ENCODE peak calls at places on chromosomes 16 and 17, in ten cellular contexts. L is astrocyte of the cerebellum; N is astrocyte of the spinal cord; G is activated CD8-positive, alpha-beta T cell treated with anti-CD3 and anti-CD28 coated beads for 36 hours; F is B cell; B is fibroblast of lung; Y is OCI-LY7; K is left ventricle myocardium inferior; Z is cardiac fibroblast; W is nephron progenitor cell. M is an unnamed sample.

GRCh38 chr16:87661561-87661960 is 59.3 kb downstream of the JPH3 start:
- DNase-seq in L (no peak), N (peak; percentile 39), G (peak; percentile 63), F (no peak), B (peak; percentile 29), Y (peak; percentile 55), K (no peak), Z (peak; percentile 58), W (peak; percentile 89), M (no peak)

GRCh38 chr16:17566656-17567450 is 96.1 kb upstream of the XYLT1 start:
- DNase-seq in L (no peak), N (no peak), G (no peak), F (no peak), B (no peak), Y (no peak), K (no peak), Z (no peak), W (no peak), M (no peak)

GRCh38 chr16:47866431-47866830 is 289.4 kb downstream of the ABCC12 start:
- DNase-seq in L (no peak), N (peak; percentile 22), G (no peak), F (no peak), B (peak; percentile 37), Y (no peak), K (no peak), Z (no peak), W (no peak), M (no peak)

GRCh38 chr17:81906476-81907218 is 4.6 kb downstream of the PCYT2 start:
- DNase-seq in L (no peak), N (no peak), G (no peak), F (no peak), B (no peak), Y (peak; percentile 61), K (no peak), Z (no peak), W (no peak), M (no peak)

GRCh38 chr16:30948956-30949654 is at the start of gene ORAI3:
- DNase-seq in L (no peak), N (peak; percentile 53), G (peak; percentile 57), F (peak; percentile 89), B (peak; percentile 53), Y (peak; percentile 66), K (peak; percentile 84), Z (peak; percentile 78), W (peak; percentile 71), M (no peak)

GRCh38 chr16:15575293-15576049 is 67.5 kb downstream of the MARF1 start:
- DNase-seq in L (no peak), N (no peak), G (no peak), F (no peak), B (no peak), Y (peak; percentile 16), K (no peak), Z (no peak), W (no peak), M (no peak)

GRCh38 chr16:77295896-77296295 is 96.7 kb downstream of the SYCE1L start:
- DNase-seq in L (no peak), N (no peak), G (no peak), F (no peak), B (no peak), Y (no peak), K (no peak), Z (no peak), W (no peak), M (no peak)

GRCh38 chr17:28506763-28507487 is 777 bp downstream of the FOXN1 start:
- DNase-seq in L (no peak), N (no peak), G (no peak), F (no peak), B (no peak), Y (no peak), K (no peak), Z (no peak), W (no peak), M (no peak)

GRCh38 chr17:13500947-13501346 is 100.8 kb downstream of the HS3ST3A1 start:
- DNase-seq in L (no peak), N (no peak), G (no peak), F (no peak), B (no peak), Y (no peak), K (no peak), Z (no peak), W (no peak), M (no peak)

GRCh38 chr16:88296437-88297177 is 86.2 kb upstream of the ZNF469 start:
- DNase-seq in L (no peak), N (no peak), G (no peak), F (no peak), B (no peak), Y (no peak), K (no peak), Z (no peak), W (no peak), M (no peak)

DNA sequence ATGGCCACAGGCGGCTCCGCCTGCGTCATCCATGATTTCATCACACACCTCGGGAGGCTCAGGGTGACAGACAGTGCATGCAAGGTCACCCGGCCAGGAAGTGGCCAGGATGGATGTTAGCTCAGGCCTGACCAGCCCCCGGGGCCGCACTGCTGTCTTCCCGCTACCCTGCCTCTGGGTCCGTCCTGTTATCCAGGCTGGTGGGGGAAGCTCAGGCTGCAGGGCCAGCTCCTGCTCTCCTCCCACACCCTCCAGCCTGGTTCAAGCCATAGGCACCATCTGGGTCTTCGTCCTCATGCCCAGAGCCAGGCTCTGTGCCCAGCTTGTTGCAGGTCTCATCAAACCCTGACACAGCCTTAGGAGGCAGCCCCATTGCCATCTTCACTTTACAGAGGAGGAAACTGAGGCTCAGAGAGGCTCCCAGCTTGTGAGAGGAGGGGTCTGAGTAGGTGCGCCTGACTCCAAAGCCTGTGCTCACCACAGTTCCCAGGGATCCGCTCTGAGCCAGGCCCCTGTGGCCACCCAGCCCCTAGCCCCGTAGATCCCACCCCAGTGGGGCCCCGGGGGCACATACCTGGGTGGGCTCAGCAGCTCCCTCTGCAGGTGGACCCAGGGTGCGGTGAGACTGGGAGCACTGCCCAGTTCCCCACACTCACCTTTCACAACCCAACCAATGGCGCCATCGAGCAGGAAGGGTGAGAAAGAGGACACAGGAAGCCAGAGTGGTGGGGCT is 414 bp upstream of the ADGRG3 start:
- DNase-seq in L (no peak), N (peak; percentile 39), G (no peak), F (no peak), B (no peak), Y (no peak), K (peak; percentile 34), Z (no peak), W (no peak), M (no peak)
- TF ChIP-seq CTCF in L (no peak), N (peak; percentile 33), G (no peak), F (no peak), B (no peak), Y (peak; percentile 41), K (peak; percentile 25), Z (peak; percentile 11), W (no peak), M (peak; percentile 26)

DNA sequence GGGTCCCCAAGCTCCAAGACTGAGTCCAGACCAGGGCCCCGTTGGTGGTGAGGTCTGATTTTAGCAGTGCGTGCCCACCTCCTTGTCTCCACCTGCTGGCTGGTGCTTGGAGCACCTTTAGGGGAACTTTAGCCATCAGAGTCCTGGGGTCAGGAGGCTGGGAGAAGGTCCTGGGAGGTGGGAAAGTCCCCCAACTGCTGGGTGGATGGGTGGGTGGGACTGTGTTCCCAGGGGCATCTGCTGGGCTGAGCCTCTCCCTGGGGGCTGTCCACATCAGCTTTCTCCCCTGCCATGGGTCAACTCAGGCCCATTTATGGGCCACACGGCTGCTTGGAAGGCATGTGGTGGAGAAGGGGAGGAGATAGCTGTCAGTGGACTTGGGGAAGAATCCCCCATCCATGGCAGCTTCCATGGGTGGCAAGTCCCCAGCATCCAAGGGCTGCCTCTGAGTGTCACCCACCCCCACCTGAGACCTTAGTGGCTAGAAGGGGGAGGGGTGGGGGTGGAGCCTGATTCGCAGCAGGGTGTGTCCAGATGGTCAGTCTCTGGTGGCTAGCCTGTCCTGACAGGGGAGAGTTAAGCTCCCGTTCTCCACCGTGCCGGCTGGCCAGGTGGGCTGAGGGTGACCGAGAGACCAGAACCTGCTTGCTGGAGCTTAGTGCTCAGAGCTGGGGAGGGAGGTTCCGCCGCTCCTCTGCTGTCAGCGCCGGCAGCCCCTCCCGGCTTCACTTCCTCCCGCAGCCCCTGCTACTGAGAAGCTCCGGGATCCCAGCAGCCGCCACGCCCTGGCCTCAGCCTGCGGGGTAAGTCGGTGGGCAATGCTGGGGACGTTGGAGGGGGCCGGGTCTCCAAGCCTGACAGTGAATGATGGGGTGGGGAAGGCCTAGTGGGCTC is at the start of gene TRPV2:
- DNase-seq in L (no peak), N (no peak), G (peak; percentile 79), F (peak; percentile 74), B (no peak), Y (peak; percentile 80), K (peak; percentile 56), Z (no peak), W (peak; percentile 33), M (no peak)
- TF ChIP-seq CTCF in L (peak; percentile 24), N (no peak), G (peak; percentile 65), F (peak; percentile 64), B (no peak), Y (peak; percentile 85), K (peak; percentile 48), Z (peak; percentile 17), W (no peak), M (peak; percentile 18)

GRCh38 chr17:63434951-63435571 is 11.0 kb downstream of the CYB561 start:
- DNase-seq in L (no peak), N (peak; percentile 29), G (peak; percentile 58), F (peak; percentile 50), B (peak; percentile 53), Y (no peak), K (peak; percentile 65), Z (peak; percentile 54), W (no peak), M (no peak)
- TF ChIP-seq CTCF in L (no peak), N (no peak), G (no peak), F (no peak), B (no peak), Y (peak; percentile 44), K (no peak), Z (no peak), W (no peak), M (no peak)

GRCh38 chr17:32504166-32504990 is 17.6 kb downstream of the CDK5R1 start:
- DNase-seq in L (no peak), N (no peak), G (peak; percentile 49), F (no peak), B (peak; percentile 59), Y (no peak), K (no peak), Z (no peak), W (no peak), M (no peak)
- TF ChIP-seq CTCF in L (no peak), N (no peak), G (no peak), F (no peak), B (no peak), Y (no peak), K (no peak), Z (no peak), W (no peak), M (no peak)

DNA sequence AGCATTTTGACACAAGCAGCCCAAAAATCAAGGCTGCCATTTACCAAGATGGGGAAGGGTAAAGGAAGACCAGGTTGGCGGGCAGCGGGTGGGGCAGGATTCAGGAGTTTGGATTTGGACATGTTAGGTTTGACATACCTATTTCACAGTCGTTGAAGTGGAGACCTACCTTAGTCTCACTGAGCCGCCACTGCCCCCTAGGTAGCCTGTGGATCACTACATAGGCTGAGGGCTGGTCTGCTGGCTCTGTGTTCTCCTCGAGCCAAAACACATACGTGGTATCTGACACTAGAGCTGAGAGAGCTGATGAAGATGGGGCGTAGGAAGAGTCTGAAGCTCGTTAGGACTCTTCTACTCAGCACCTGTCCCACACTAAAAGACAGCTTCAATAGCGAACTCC is 115.1 kb downstream of the HIC1 start:
- DNase-seq in L (no peak), N (no peak), G (peak; percentile 56), F (peak; percentile 31), B (no peak), Y (peak; percentile 43), K (no peak), Z (no peak), W (no peak), M (no peak)
- TF ChIP-seq CTCF in L (no peak), N (peak; percentile 25), G (no peak), F (peak; percentile 29), B (peak; percentile 12), Y (peak; percentile 72), K (no peak), Z (no peak), W (no peak), M (peak; percentile 25)

M was measured in type B pancreatic cell.